ENCODE peak calls at places on chromosomes 5 and 9, in four cellular contexts. S is fibroblast of the aortic adventitia, W is fibroblast of pulmonary artery, U is adrenal gland. R is an unnamed sample.

GRCh38 chr9:113609562-113610318 is 146.2 kb downstream of the RGS3 start:
- DNase-seq in S (peak; percentile 72), W (peak; percentile 86), U (peak; percentile 97), R (no peak)

GRCh38 chr5:166499452-166500240 is 1791.8 kb upstream of the WWC1 start:
- DNase-seq in S (no peak), W (peak; percentile 2), U (no peak), R (no peak)

GRCh38 chr9:133160742-133161541 is 2.8 kb downstream of the GBGT1 start:
- DNase-seq in S (peak; percentile 59), W (peak; percentile 85), U (peak; percentile 94), R (peak; percentile 77)

GRCh38 chr5:24823625-24824024 is 178.8 kb upstream of the CDH10 start:
- DNase-seq in S (no peak), W (no peak), U (no peak), R (no peak)

GRCh38 chr5:131230406-131230805 is 33.4 kb upstream of the CDC42SE2 start:
- DNase-seq in S (no peak), W (no peak), U (no peak), R (no peak)

GRCh38 chr9:94681508-94681907 is 42.2 kb upstream of the FBP1 start:
- DNase-seq in S (peak; percentile 89), W (peak; percentile 85), U (peak; percentile 93), R (peak; percentile 69)

GRCh38 chr5:1655496-1656270 is 131.9 kb upstream of the LPCAT1 start:
- DNase-seq in S (no peak), W (no peak), U (peak; percentile 23), R (peak; percentile 13)

GRCh38 chr9:107039546-107039945 is 176.6 kb downstream of the ZNF462 start:
- DNase-seq in S (peak; percentile 17), W (peak; percentile 52), U (no peak), R (no peak)

GRCh38 chr9:2597483-2597882 is 24.1 kb upstream of the VLDLR start:
- DNase-seq in S (peak; percentile 22), W (peak; percentile 19), U (no peak), R (no peak)

GRCh38 chr5:2557435-2557834 is 194.0 kb downstream of the IRX2 start:
- DNase-seq in S (no peak), W (no peak), U (no peak), R (peak; percentile 7)

GRCh38 chr5:166270712-166271111 is 2020.7 kb upstream of the WWC1 start:
- DNase-seq in S (no peak), W (no peak), U (no peak), R (no peak)

GRCh38 chr5:139251695-139252288 is 41.7 kb upstream of the MATR3 start:
- DNase-seq in S (peak; percentile 22), W (no peak), U (no peak), R (no peak)

GRCh38 chr5:74212336-74212735 is 428.2 kb downstream of the ENC1 start:
- DNase-seq in S (peak; percentile 16), W (peak; percentile 53), U (no peak), R (no peak)

GRCh38 chr9:99057665-99058625 is 47.0 kb upstream of the TGFBR1 start:
- DNase-seq in S (no peak), W (peak; percentile 55), U (peak; percentile 63), R (peak; percentile 57)

GRCh38 chr5:147037517-147038205 is 159.1 kb upstream of the PPP2R2B start:
- DNase-seq in S (peak; percentile 56), W (peak; percentile 77), U (no peak), R (no peak)

GRCh38 chr5:65984098-65984885 is 57.9 kb downstream of the ERBIN start:
- DNase-seq in S (no peak), W (no peak), U (no peak), R (no peak)

GRCh38 chr9:133113928-133114351 is 7.1 kb downstream of the RALGDS start:
- DNase-seq in S (no peak), W (no peak), U (peak; percentile 82), R (no peak)

GRCh38 chr9:36939214-36939613 is 94.9 kb downstream of the PAX5 start:
- DNase-seq in S (no peak), W (no peak), U (peak; percentile 18), R (no peak)

GRCh38 chr9:129875687-129876395 is 40.6 kb downstream of the USP20 start:
- DNase-seq in S (no peak), W (no peak), U (no peak), R (no peak)

GRCh38 chr9:92342825-92343488 is 17.2 kb downstream of the CENPP start:
- DNase-seq in S (peak; percentile 82), W (peak; percentile 56), U (no peak), R (no peak)

GRCh38 chr9:92345582-92345981 is 19.8 kb downstream of the CENPP start:
- DNase-seq in S (no peak), W (no peak), U (no peak), R (no peak)

DNA sequence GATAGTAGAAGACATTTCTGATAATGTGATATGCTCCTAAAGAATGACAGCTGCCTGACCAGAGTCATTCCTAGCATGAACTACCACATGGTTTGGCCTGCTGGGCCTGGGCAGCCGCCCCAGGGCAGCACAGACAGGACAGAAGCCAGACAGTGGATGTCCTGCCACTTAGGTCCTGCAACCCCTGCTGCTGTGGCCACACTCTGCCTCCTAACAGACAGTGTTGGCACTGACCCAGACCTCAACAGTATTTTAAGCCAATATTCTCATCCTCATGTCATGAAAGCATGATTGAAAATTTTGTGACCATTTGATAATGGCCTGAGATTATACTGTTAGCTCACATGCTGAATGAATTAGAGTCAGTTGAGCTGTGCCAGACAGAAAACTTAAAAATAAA is 15.8 kb downstream of the CENPP start:
- DNase-seq in S (peak; percentile 37), W (no peak), U (no peak), R (no peak)
- H3K4me3 ChIP-seq in S (no peak overlapping the region), W (no peak overlapping the region), U (no peak overlapping the region), R (no peak overlapping the region)

GRCh38 chr9:128694344-128694743 is 5.3 kb downstream of the SET start:
- DNase-seq in S (no peak), W (no peak), U (no peak), R (no peak)
- TF ChIP-seq CTCF in S (no peak), W (no peak), U (no peak), R (no peak)

GRCh38 chr5:5021436-5021835 is 118.7 kb upstream of the ADAMTS16 start:
- DNase-seq in S (no peak), W (no peak), U (no peak), R (no peak)

GRCh38 chr5:5025774-5026406 is 114.2 kb upstream of the ADAMTS16 start:
- DNase-seq in S (peak; percentile 8), W (no peak), U (no peak), R (no peak)

GRCh38 chr5:5026407-5026780 is 113.7 kb upstream of the ADAMTS16 start:
- DNase-seq in S (no peak), W (no peak), U (no peak), R (no peak)

GRCh38 chr5:5025098-5025773 is 114.9 kb upstream of the ADAMTS16 start:
- DNase-seq in S (no peak), W (no peak), U (no peak), R (no peak)
- H3K4me3 ChIP-seq in S (no peak overlapping the region), W (no peak overlapping the region), U (no peak overlapping the region), R (no peak overlapping the region)

GRCh38 chr5:16467363-16468219 is 2.0 kb upstream of the ZNF622 start:
- DNase-seq in S (peak; percentile 63), W (peak; percentile 45), U (no peak), R (no peak)

GRCh38 chr5:16461782-16462181 is 3.8 kb downstream of the ZNF622 start:
- DNase-seq in S (peak; percentile 59), W (peak; percentile 82), U (no peak), R (no peak)

GRCh38 chr5:16465544-16466432 is at the start of gene ZNF622:
- DNase-seq in S (peak; percentile 85), W (peak; percentile 87), U (peak; percentile 94), R (peak; percentile 95)

GRCh38 chr5:16461026-16461425 is 4.6 kb downstream of the ZNF622 start:
- DNase-seq in S (no peak), W (no peak), U (no peak), R (no peak)

DNA sequence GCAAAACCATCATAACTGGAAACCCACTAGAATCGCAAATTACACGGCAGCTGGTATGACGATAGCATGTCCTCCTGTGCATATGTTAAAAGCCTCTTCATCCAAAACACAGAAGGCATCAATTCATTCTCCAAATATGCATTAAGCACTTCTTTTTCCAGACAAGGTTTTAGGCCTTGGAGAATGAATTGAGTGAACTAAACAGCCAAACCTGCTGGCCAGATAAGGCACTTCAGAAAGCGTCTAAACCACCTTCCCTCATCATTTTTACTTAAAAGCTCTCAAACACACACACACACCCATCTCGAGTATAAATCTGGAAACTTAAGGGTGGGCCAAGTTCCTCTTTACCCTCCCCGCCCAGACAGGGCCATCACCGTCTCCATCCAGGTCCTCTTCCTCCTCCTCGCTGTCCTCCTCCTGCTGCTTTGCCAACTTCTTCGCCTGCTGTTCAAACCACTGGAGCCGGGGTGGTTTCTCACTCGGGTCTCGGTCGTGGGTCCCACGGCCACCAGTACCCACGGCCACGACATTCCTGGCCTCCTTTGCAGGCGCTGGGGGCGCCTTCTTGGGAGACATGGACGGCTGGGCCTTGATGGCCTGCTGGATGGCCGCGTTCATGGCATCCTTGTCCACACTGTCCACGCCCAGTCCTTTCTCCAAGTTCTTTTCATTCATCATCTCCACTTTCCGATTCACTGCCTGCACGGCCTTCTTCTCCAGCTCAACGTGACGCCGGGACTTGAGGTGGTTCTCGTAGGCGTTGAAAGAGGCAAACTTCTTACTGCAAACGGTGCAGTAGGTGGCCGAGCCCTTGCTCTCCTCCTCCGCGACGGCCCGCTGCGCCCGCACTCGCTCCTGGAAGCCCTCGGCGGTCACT is 696 bp downstream of the ZNF622 start:
- DNase-seq in S (peak; percentile 19), W (no peak), U (no peak), R (no peak)
- TF ChIP-seq CTCF in S (peak; percentile 28), W (peak; percentile 1), U (no peak), R (no peak)

DNA sequence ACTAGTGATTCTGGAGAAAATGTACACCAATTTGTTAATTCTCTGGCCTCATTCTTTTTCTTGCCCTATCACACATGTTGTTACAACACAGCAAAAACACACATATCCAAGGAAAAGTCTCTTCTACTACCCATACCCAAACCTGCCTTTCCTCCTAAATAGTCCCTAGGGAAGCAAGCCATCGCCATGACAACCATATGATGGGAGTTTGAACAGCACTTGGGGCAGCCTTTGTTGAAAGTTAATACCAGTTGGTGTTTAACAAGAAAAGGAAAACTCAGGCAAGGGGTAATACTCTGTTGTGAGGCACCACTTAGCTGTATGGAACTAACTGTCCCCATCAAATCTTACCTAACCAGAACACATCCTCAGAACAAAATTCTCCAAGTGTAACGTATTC is 1.7 kb downstream of the TRPM3 start:
- DNase-seq in S (no peak), W (no peak), U (no peak), R (no peak)
- H3K4me3 ChIP-seq in S (no peak overlapping the region), W (no peak overlapping the region), U (no peak overlapping the region), R (no peak overlapping the region)

GRCh38 chr9:125241000-125241862 is at the start of gene HSPA5:
- DNase-seq in S (peak; percentile 100), W (peak; percentile 100), U (peak; percentile 100), R (peak; percentile 100)
- TF ChIP-seq CTCF in S (no peak), W (peak; percentile 6), U (peak; percentile 13), R (no peak)

GRCh38 chr9:88733651-88734470 is 198.9 kb downstream of the NXNL2 start:
- DNase-seq in S (peak; percentile 92), W (peak; percentile 73), U (peak; percentile 65), R (no peak)
- H3K4me3 ChIP-seq in S (no peak overlapping the region), W (no peak overlapping the region), U (no peak overlapping the region), R (no peak overlapping the region)

DNA sequence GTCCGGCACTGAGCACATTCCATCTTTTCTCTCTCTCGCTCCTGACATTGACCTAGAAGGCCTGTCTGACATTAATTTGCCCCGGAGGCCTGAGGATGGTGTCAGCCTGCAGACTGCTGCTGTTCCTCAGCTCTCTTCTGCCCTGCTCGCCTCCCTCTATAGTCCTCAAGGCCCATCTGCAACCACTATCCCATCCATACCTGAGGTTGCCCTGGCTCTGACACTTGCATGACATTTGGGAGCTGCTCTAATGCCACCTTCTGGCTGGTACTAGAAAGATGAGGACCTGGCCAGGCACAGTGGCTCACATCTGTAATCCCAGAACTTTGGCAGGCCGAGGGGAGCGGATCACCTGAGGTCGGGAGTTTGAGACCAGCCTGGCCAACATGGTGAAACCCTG is 38.6 kb upstream of the GGTA1 start:
- DNase-seq in S (no peak), W (no peak), U (no peak), R (no peak)
- TF ChIP-seq CTCF in S (no peak), W (peak; percentile 1), U (no peak), R (no peak)